ENCODE peak calls at places on chromosomes 6 and 20, in six cellular contexts. R is lung, M is A673, L is psoas muscle, X is body of pancreas, T is mesendoderm. H is an unnamed sample. For H3K4me1, the result is how much of the 10 kb centered on the place peaks cover.

GRCh38 chr20:1961374-1961773 is 32.5 kb downstream of the PDYN start:
- DNase-seq in T (no peak), M (no peak), L (no peak), R (no peak), X (no peak), H (no peak)

GRCh38 chr6:154370545-154370944 is 13.9 kb upstream of the IPCEF1 start:
- DNase-seq in T (peak), X (no peak), M (peak), R (no peak), L (no peak), H (no peak)

GRCh38 chr6:83707829-83708545 is 914 bp downstream of the SNAP91 start:
- DNase-seq in X (no peak), M (no peak), T (peak), L (no peak), R (no peak), H (no peak)

GRCh38 chr6:139490482-139490881 is 116.0 kb upstream of the CITED2 start:
- DNase-seq in X (peak), T (no peak), R (peak), L (no peak), M (no peak), H (peak)

GRCh38 chr6:40520108-40520507 is 67.1 kb downstream of the LRFN2 start:
- DNase-seq in R (no peak), M (no peak), L (no peak), X (no peak), T (no peak), H (no peak)

GRCh38 chr6:63904844-63905243 is 269.2 kb downstream of the PHF3 start:
- DNase-seq in T (no peak), M (peak), R (no peak), X (no peak), L (no peak), H (no peak)

GRCh38 chr20:35831029-35831428 is 59.2 kb downstream of the PHF20 start:
- DNase-seq in R (no peak), T (no peak), L (no peak), X (no peak), M (no peak), H (no peak)

GRCh38 chr20:64105846-64106434 is 1.4 kb downstream of the NPBWR2 start:
- DNase-seq in L (peak), X (no peak), T (no peak), R (no peak), M (no peak), H (no peak)

GRCh38 chr20:21019831-21020655 is 86.1 kb downstream of the LINC00237 start:
- DNase-seq in R (no peak), X (no peak), M (peak), L (no peak), T (no peak), H (no peak)

GRCh38 chr20:35583636-35584560 is 31.7 kb upstream of the SPAG4 start:
- DNase-seq in R (no peak), M (no peak), L (peak), T (no peak), X (no peak), H (peak)

DNA sequence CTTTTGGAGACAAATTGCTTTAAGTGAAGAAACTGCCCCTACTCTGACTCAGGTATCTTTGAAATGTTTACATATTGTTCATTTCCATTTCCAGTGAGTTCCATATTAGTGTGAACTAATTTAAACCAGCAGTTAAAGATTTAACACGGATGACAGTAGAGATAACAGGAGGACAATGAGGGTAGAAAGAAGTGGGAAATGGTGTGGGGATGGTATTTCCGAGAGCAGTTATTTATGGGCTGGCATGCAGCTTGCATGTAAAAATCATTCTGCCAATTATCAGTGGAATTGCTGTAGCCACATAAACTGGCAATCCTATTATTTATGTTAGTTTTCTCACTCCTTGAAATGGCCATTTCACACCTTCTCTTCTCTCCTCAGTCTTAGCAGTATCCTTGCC is 8.6 kb upstream of the ADGRF5 start:
- DNase-seq in L (no peak), X (no peak), T (no peak), M (no peak), R (no peak), H (no peak)
- H3K4me1 ChIP-seq in L (under half), X (under half), T (under half), M (under half), R (under half), H (under half)

DNA sequence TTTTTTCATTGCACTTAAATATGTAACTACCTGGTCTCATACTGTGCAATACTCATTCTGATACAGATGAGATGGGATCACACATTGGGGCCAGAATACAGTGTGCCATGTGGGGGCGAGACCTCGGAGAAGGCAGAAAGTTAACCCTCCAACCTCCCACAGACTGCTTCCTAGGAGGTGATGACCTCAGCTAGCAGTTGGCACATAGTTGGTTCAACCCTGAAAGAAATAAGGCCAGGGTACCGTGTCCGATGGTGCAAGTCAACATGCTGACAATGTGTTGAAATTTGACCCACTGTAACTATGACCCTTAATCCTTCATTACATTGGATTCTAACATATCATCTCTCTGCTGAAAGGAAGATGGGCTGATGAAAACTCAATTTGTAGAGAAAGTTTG is 61.9 kb downstream of the GJA10 start:
- DNase-seq in M (no peak), X (no peak), R (no peak), L (no peak), T (no peak), H (no peak)
- H3K4me3 ChIP-seq in M (no peak), X (no peak), R (no peak), L (no peak), T (no peak), H (no peak)

GRCh38 chr20:58985656-58986055 is 4.6 kb downstream of the NELFCD start:
- DNase-seq in T (no peak), X (no peak), R (no peak), L (no peak), M (no peak), H (no peak)
- H3K4me1 ChIP-seq in T (under half), X (under half), R (under half), L (under half), M (under half), H (under half)

GRCh38 chr20:57476073-57476526 is 48.8 kb downstream of the CTCFL start:
- DNase-seq in R (no peak), M (no peak), L (no peak), X (no peak), T (no peak), H (no peak)

GRCh38 chr20:57475388-57476072 is 49.4 kb downstream of the CTCFL start:
- DNase-seq in M (no peak), L (no peak), R (no peak), X (no peak), T (no peak), H (no peak)

GRCh38 chr20:57474816-57475215 is 50.1 kb downstream of the CTCFL start:
- DNase-seq in M (no peak), L (no peak), T (no peak), X (no peak), R (no peak), H (no peak)

GRCh38 chr20:57473246-57474042 is 51.5 kb downstream of the CTCFL start:
- DNase-seq in L (no peak), M (peak), T (no peak), X (no peak), R (peak), H (no peak)

GRCh38 chr20:57474191-57474590 is 50.7 kb downstream of the CTCFL start:
- DNase-seq in L (no peak), M (no peak), X (no peak), R (no peak), T (no peak), H (no peak)
- H3K4me3 ChIP-seq in L (no peak), M (no peak), X (no peak), R (no peak), T (no peak), H (no peak)

DNA sequence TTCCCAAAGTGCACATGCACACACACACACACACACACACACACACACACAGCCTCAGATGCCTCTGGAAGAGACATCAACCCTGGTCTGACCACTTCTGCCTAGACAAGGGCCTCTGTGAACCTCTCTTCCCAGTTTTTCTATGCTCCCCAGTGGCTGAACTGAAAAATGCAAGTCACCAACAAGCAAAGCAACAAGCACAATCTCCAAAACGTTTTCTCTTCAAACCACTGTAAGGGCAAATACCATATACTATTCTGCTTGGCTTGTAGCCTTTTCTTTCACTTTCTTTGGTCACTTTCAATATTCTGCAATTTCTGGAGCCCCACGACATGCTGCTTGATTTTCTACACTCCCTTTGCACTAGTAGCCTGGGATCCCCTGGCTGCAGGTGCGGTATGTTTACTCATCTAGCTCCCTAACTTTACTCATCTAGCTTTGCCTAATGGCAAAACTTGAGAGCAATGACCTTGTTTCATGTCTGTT is 121.4 kb upstream of the DST start:
- DNase-seq in R (no peak), L (no peak), M (peak), X (no peak), T (peak), H (peak)
- H3K4me1 ChIP-seq in R (under half), L (half or more), M (under half), X (under half), T (under half), H (under half)

GRCh38 chr6:43893073-43893472 is 123.1 kb downstream of the VEGFA start:
- DNase-seq in T (no peak), X (no peak), M (no peak), R (no peak), L (peak), H (no peak)

GRCh38 chr6:43890197-43891062 is 120.4 kb downstream of the VEGFA start:
- DNase-seq in M (no peak), L (peak), R (no peak), T (peak), X (no peak), H (no peak)

GRCh38 chr6:43887906-43888683 is 118.1 kb downstream of the VEGFA start:
- DNase-seq in L (peak), R (no peak), T (peak), X (no peak), M (no peak), H (no peak)

GRCh38 chr6:43887340-43887858 is 117.4 kb downstream of the VEGFA start:
- DNase-seq in L (no peak), R (no peak), M (no peak), T (peak), X (no peak), H (no peak)

DNA sequence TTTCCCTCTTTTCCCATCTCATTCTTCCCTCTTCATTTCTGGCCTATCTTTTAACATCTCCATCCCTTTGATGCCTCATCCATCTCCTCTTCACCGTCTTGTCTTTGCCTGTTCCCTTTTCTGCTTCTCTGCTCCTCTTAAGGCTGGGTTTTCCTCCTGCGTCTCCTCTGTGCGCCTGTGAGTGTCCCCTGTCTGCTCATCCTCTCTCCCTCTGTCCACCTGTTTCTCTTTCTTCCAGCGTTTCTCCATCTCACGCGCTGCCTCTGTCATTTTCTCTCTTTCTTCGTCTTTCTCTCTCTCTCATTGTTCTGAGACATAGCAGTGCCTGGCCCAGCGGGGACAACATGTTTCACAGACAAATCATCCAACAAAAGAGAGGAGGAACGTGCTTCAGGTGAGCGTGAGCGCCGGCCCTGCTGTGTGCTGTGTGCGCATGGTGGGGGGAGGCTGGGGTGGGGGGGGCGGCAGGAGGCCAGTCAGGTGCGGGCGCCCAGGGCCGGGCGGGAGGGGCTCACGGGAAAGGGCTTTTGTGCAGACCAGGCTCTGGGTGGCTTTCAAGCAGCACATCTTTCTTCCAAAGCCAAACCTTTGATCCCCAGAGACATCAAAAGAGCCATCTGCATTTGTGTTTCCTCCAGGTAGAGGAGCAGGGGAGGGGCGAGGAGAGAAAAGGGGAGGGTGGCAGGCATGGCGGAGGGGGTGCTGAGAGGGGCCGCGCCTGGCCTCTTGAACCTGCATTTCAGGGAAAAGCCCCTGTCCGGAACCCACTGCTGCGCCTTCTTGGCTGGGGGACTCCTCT is 121.3 kb downstream of the VEGFA start:
- DNase-seq in L (peak), M (no peak), X (no peak), R (no peak), T (peak), H (no peak)
- H3K4me3 ChIP-seq in L (no peak), M (no peak), X (no peak), R (no peak), T (no peak), H (no peak)